ENCODE peak calls at places on chromosome 21, in seven cellular contexts. One of them, this sample, is unnamed.

GRCh38 chr21:42711667-42712066 is 58.2 kb downstream of the PDE9A start:
- DNase-seq in Panc1: no peak
- DNase-seq in uterus: no peak
- DNase-seq in fibroblast of pulmonary artery: no peak
- DNase-seq in pancreas: no peak
- DNase-seq in fibroblast of lung: no peak
- DNase-seq in BJ: no peak
- DNase-seq in this sample: no peak

GRCh38 chr21:43973634-43973955 is 38.5 kb upstream of the TRAPPC10 start:
- DNase-seq in Panc1: no peak
- DNase-seq in uterus: no peak
- DNase-seq in fibroblast of pulmonary artery: no peak
- DNase-seq in pancreas: no peak
- DNase-seq in fibroblast of lung: no peak
- DNase-seq in BJ: no peak
- DNase-seq in this sample: no peak

GRCh38 chr21:42437786-42438185 is 34.1 kb downstream of the UBASH3A start:
- DNase-seq in Panc1: no peak
- DNase-seq in uterus: no peak
- DNase-seq in fibroblast of pulmonary artery: peak; percentile 14
- DNase-seq in pancreas: no peak
- DNase-seq in fibroblast of lung: no peak
- DNase-seq in BJ: no peak
- DNase-seq in this sample: no peak

GRCh38 chr21:37601027-37601426 is 234.5 kb downstream of the DYRK1A start:
- DNase-seq in Panc1: no peak
- DNase-seq in uterus: no peak
- DNase-seq in fibroblast of pulmonary artery: no peak
- DNase-seq in pancreas: no peak
- DNase-seq in fibroblast of lung: no peak
- DNase-seq in BJ: no peak
- DNase-seq in this sample: no peak

GRCh38 chr21:43716376-43717165 is 2.4 kb upstream of the PDXK start:
- DNase-seq in Panc1: no peak
- DNase-seq in uterus: no peak
- DNase-seq in fibroblast of pulmonary artery: no peak
- DNase-seq in pancreas: no peak
- DNase-seq in fibroblast of lung: no peak
- DNase-seq in BJ: no peak
- DNase-seq in this sample: peak; percentile 63

GRCh38 chr21:29753216-29753615 is 186.6 kb downstream of the GRIK1 start:
- DNase-seq in Panc1: no peak
- DNase-seq in uterus: no peak
- DNase-seq in fibroblast of pulmonary artery: peak; percentile 1
- DNase-seq in pancreas: no peak
- DNase-seq in fibroblast of lung: no peak
- DNase-seq in BJ: no peak
- DNase-seq in this sample: no peak

GRCh38 chr21:31873275-31873695 is 465 bp downstream of the HUNK start:
- DNase-seq in Panc1: no peak
- DNase-seq in uterus: no peak
- DNase-seq in fibroblast of pulmonary artery: no peak
- DNase-seq in pancreas: peak; percentile 82
- DNase-seq in fibroblast of lung: no peak
- DNase-seq in BJ: no peak
- DNase-seq in this sample: no peak

GRCh38 chr21:44402323-44403105 is 49.1 kb downstream of the TRPM2 start:
- DNase-seq in Panc1: no peak
- DNase-seq in uterus: no peak
- DNase-seq in fibroblast of pulmonary artery: no peak
- DNase-seq in pancreas: no peak
- DNase-seq in fibroblast of lung: no peak
- DNase-seq in BJ: no peak
- DNase-seq in this sample: no peak

GRCh38 chr21:44739316-44739715 is 27.9 kb upstream of the TSPEAR start:
- DNase-seq in Panc1: no peak
- DNase-seq in uterus: no peak
- DNase-seq in fibroblast of pulmonary artery: no peak
- DNase-seq in pancreas: no peak
- DNase-seq in fibroblast of lung: no peak
- DNase-seq in BJ: no peak
- DNase-seq in this sample: no peak

GRCh38 chr21:43907751-43908150 is 42.7 kb downstream of the AGPAT3 start:
- DNase-seq in Panc1: no peak
- DNase-seq in uterus: no peak
- DNase-seq in fibroblast of pulmonary artery: no peak
- DNase-seq in pancreas: peak; percentile 30
- DNase-seq in fibroblast of lung: no peak
- DNase-seq in BJ: no peak
- DNase-seq in this sample: no peak

GRCh38 chr21:34859976-34860653 is 189.0 kb downstream of the RUNX1 start:
- DNase-seq in Panc1: no peak
- DNase-seq in uterus: no peak
- DNase-seq in fibroblast of pulmonary artery: no peak
- DNase-seq in pancreas: no peak
- DNase-seq in fibroblast of lung: no peak
- DNase-seq in BJ: no peak
- DNase-seq in this sample: no peak

GRCh38 chr21:34861302-34861701 is 187.8 kb downstream of the RUNX1 start:
- DNase-seq in Panc1: no peak
- DNase-seq in uterus: no peak
- DNase-seq in fibroblast of pulmonary artery: no peak
- DNase-seq in pancreas: no peak
- DNase-seq in fibroblast of lung: no peak
- DNase-seq in BJ: no peak
- DNase-seq in this sample: no peak

GRCh38 chr21:34857122-34857713 is 188.4 kb downstream of the CLIC6 start:
- DNase-seq in Panc1: no peak
- DNase-seq in uterus: no peak
- DNase-seq in fibroblast of pulmonary artery: no peak
- DNase-seq in pancreas: no peak
- DNase-seq in fibroblast of lung: no peak
- DNase-seq in BJ: no peak
- DNase-seq in this sample: no peak

GRCh38 chr21:34858559-34858958 is 189.8 kb downstream of the CLIC6 start:
- DNase-seq in Panc1: no peak
- DNase-seq in uterus: no peak
- DNase-seq in fibroblast of pulmonary artery: no peak
- DNase-seq in pancreas: no peak
- DNase-seq in fibroblast of lung: no peak
- DNase-seq in BJ: no peak
- DNase-seq in this sample: no peak

GRCh38 chr21:34857874-34858273 is 189.1 kb downstream of the CLIC6 start:
- DNase-seq in Panc1: no peak
- DNase-seq in uterus: no peak
- DNase-seq in fibroblast of pulmonary artery: no peak
- DNase-seq in pancreas: no peak
- DNase-seq in fibroblast of lung: no peak
- DNase-seq in BJ: no peak
- DNase-seq in this sample: no peak
- TF ChIP-seq CTCF in Panc1: no peak
- TF ChIP-seq CTCF in uterus: no peak
- TF ChIP-seq CTCF in fibroblast of pulmonary artery: peak; percentile 20
- TF ChIP-seq CTCF in pancreas: no peak
- TF ChIP-seq CTCF in fibroblast of lung: peak; percentile 22
- TF ChIP-seq CTCF in BJ: peak; percentile 43
- TF ChIP-seq CTCF in this sample: no peak

DNA sequence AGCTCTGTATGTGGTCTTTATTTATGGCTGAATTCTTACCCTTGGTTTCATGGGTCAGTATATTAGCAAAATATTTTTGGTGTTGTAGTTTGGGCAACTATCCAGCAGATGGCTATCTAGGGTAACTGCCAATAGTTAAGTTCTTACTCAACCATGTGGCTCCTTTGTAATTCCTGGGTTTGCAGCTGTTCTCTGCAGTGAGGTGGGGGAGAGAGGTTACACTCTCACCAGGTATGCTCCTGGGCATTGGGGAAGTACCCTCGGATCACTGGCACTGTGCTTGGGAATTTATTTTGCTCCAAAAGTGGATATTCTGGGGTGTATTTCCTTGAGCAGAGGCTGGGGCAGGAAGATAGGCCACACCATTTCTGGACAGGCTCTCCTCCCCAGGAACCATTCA is 436.7 kb upstream of the TMPRSS15 start:
- DNase-seq in Panc1: no peak
- DNase-seq in uterus: no peak
- DNase-seq in fibroblast of pulmonary artery: peak; percentile 6
- DNase-seq in pancreas: no peak
- DNase-seq in fibroblast of lung: peak; percentile 0
- DNase-seq in BJ: no peak
- DNase-seq in this sample: no peak
- TF ChIP-seq CTCF in Panc1: peak; percentile 36
- TF ChIP-seq CTCF in uterus: no peak
- TF ChIP-seq CTCF in fibroblast of pulmonary artery: no peak
- TF ChIP-seq CTCF in pancreas: no peak
- TF ChIP-seq CTCF in fibroblast of lung: no peak
- TF ChIP-seq CTCF in BJ: no peak
- TF ChIP-seq CTCF in this sample: no peak

GRCh38 chr21:33496345-33496744 is 4.8 kb upstream of the DNAJC28 start:
- DNase-seq in Panc1: no peak
- DNase-seq in uterus: no peak
- DNase-seq in fibroblast of pulmonary artery: no peak
- DNase-seq in pancreas: no peak
- DNase-seq in fibroblast of lung: no peak
- DNase-seq in BJ: no peak
- DNase-seq in this sample: no peak
- TF ChIP-seq CTCF in Panc1: no peak
- TF ChIP-seq CTCF in uterus: no peak
- TF ChIP-seq CTCF in fibroblast of pulmonary artery: no peak
- TF ChIP-seq CTCF in pancreas: no peak
- TF ChIP-seq CTCF in fibroblast of lung: no peak
- TF ChIP-seq CTCF in BJ: no peak
- TF ChIP-seq CTCF in this sample: no peak

DNA sequence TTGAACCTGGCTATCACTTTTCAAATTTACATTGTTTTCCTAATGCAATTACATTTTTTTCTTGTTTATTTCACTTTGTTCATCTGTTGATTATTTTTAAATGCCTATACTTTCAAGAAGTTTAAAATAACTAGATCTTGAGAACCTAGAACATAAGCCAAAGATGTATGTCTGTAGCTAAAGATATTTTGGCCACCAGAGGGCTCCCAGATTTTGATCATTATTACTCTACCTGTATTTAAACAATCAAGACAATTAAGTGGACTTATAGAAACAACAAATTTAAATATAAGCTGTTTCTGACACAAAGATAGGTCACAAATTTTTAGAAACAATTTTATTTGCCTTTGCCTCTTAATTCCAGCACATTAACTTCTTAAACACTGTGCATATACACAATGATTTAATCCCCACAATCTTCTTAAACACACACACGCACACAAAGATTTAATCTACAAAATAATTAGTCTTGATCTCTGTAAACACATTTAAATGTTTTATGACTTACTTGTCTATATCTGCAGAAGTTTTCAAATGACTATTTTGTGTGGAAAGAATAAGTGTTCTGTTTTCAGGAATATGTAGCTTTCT is 380.0 kb downstream of the DSCAM start:
- DNase-seq in Panc1: peak; percentile 32
- DNase-seq in uterus: no peak
- DNase-seq in fibroblast of pulmonary artery: peak; percentile 1
- DNase-seq in pancreas: no peak
- DNase-seq in fibroblast of lung: no peak
- DNase-seq in BJ: no peak
- DNase-seq in this sample: no peak
- TF ChIP-seq CTCF in Panc1: peak; percentile 45
- TF ChIP-seq CTCF in uterus: no peak
- TF ChIP-seq CTCF in fibroblast of pulmonary artery: no peak
- TF ChIP-seq CTCF in pancreas: peak; percentile 42
- TF ChIP-seq CTCF in fibroblast of lung: no peak
- TF ChIP-seq CTCF in BJ: peak; percentile 30
- TF ChIP-seq CTCF in this sample: no peak

GRCh38 chr21:28516996-28517592 is 475.6 kb downstream of the LTN1 start:
- DNase-seq in Panc1: peak; percentile 15
- DNase-seq in uterus: peak; percentile 33
- DNase-seq in fibroblast of pulmonary artery: peak; percentile 57
- DNase-seq in pancreas: peak; percentile 76
- DNase-seq in fibroblast of lung: peak; percentile 42
- DNase-seq in BJ: no peak
- DNase-seq in this sample: peak; percentile 56
- TF ChIP-seq CTCF in Panc1: peak; percentile 75
- TF ChIP-seq CTCF in uterus: peak; percentile 38
- TF ChIP-seq CTCF in fibroblast of pulmonary artery: peak; percentile 68
- TF ChIP-seq CTCF in pancreas: peak; percentile 61
- TF ChIP-seq CTCF in fibroblast of lung: peak; percentile 21
- TF ChIP-seq CTCF in BJ: no peak
- TF ChIP-seq CTCF in this sample: peak; percentile 76

DNA sequence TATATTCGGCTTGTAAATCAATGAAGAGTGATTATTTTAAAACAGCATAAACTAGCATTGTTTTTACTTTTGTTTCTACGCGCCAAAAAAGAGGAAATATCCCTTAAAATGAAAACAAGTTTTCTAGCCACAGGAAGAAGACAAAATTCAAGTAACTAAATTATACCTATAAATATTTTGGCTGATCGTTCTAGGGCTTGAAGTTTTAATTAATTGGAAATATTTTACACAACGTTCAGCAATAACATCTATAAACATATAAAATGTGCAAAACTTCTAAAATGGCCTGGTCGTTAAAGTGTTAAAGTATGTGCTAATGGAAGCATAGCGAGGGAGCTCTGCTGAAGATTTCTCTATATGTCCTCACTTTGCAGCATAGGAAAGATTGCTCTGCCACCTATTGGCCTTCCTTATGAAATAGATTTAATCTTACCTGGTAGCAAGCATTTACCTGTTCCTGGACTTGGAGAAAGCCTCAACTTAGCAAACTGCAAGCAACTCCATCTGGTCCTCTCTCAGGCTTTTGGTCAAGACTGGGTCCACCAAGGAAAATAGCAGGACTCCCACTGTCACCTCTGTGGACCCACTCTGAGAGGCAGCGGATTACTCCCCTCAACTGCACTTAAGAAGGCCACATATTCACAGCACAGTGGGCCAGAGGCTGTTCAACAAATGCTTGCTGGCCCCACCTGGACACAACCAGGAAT is 351.3 kb upstream of the RUNX1 start:
- DNase-seq in Panc1: peak; percentile 75
- DNase-seq in uterus: no peak
- DNase-seq in fibroblast of pulmonary artery: peak; percentile 82
- DNase-seq in pancreas: no peak
- DNase-seq in fibroblast of lung: peak; percentile 85
- DNase-seq in BJ: no peak
- DNase-seq in this sample: peak; percentile 65
- TF ChIP-seq CTCF in Panc1: peak; percentile 63
- TF ChIP-seq CTCF in uterus: peak; percentile 27
- TF ChIP-seq CTCF in fibroblast of pulmonary artery: peak; percentile 50
- TF ChIP-seq CTCF in pancreas: peak; percentile 35
- TF ChIP-seq CTCF in fibroblast of lung: peak; percentile 26
- TF ChIP-seq CTCF in BJ: peak; percentile 38
- TF ChIP-seq CTCF in this sample: peak; percentile 60

GRCh38 chr21:40990366-40990765 is 143.4 kb upstream of the DSCAM start:
- DNase-seq in Panc1: no peak
- DNase-seq in uterus: no peak
- DNase-seq in fibroblast of pulmonary artery: no peak
- DNase-seq in pancreas: no peak
- DNase-seq in fibroblast of lung: no peak
- DNase-seq in BJ: no peak
- DNase-seq in this sample: no peak
- TF ChIP-seq CTCF in Panc1: no peak
- TF ChIP-seq CTCF in uterus: no peak
- TF ChIP-seq CTCF in fibroblast of pulmonary artery: no peak
- TF ChIP-seq CTCF in pancreas: no peak
- TF ChIP-seq CTCF in fibroblast of lung: no peak
- TF ChIP-seq CTCF in BJ: no peak
- TF ChIP-seq CTCF in this sample: no peak

GRCh38 chr21:36209626-36210171 is 53.1 kb downstream of the DOP1B start:
- DNase-seq in Panc1: peak; percentile 58
- DNase-seq in uterus: no peak
- DNase-seq in fibroblast of pulmonary artery: peak; percentile 67
- DNase-seq in pancreas: no peak
- DNase-seq in fibroblast of lung: peak; percentile 75
- DNase-seq in BJ: no peak
- DNase-seq in this sample: peak; percentile 55
- TF ChIP-seq CTCF in Panc1: peak; percentile 76
- TF ChIP-seq CTCF in uterus: peak; percentile 13
- TF ChIP-seq CTCF in fibroblast of pulmonary artery: peak; percentile 47
- TF ChIP-seq CTCF in pancreas: peak; percentile 30
- TF ChIP-seq CTCF in fibroblast of lung: peak; percentile 33
- TF ChIP-seq CTCF in BJ: peak; percentile 63
- TF ChIP-seq CTCF in this sample: peak; percentile 55